ENCODE peak calls at places on chromosome 11, in five cellular contexts. F, D, J, M and Q are unnamed samples.

GRCh38 chr11:132644511-132644910 is 887.8 kb downstream of the OPCML start:
- DNase-seq in J (no peak), D (no peak), M (no peak), F (no peak), Q (no peak)

GRCh38 chr11:115961168-115962003 is 457.2 kb upstream of the CADM1 start:
- DNase-seq in D (no peak), F (no peak), J (no peak), M (no peak), Q (no peak)

GRCh38 chr11:12581923-12582322 is 92.3 kb upstream of the TEAD1 start:
- DNase-seq in J (no peak), M (peak), F (no peak), D (no peak), Q (no peak)

GRCh38 chr11:44943118-44943517 is 7.6 kb downstream of the TP53I11 start:
- DNase-seq in D (peak), F (peak), M (peak), J (no peak), Q (no peak)

GRCh38 chr11:113163291-113164030 is 150.9 kb upstream of the TTC12 start:
- DNase-seq in M (no peak), J (no peak), F (no peak), D (peak), Q (no peak)

GRCh38 chr11:27795955-27796861 is 96.0 kb upstream of the BDNF start:
- DNase-seq in M (no peak), J (no peak), F (no peak), D (no peak), Q (no peak)

GRCh38 chr11:65639623-65640482 is 2.0 kb downstream of the SIPA1 start:
- DNase-seq in J (no peak), M (no peak), F (peak), D (no peak), Q (no peak)

GRCh38 chr11:34970480-34970879 is 54.1 kb downstream of the PDHX start:
- DNase-seq in M (no peak), F (no peak), J (no peak), D (no peak), Q (no peak)

GRCh38 chr11:75474878-75475766 is 42.1 kb upstream of the KLHL35 start:
- DNase-seq in D (no peak), F (peak), J (peak), M (no peak), Q (no peak)

GRCh38 chr11:30938801-30939200 is 352.6 kb upstream of the MPPED2 start:
- DNase-seq in D (no peak), J (no peak), M (no peak), F (no peak), Q (no peak)

GRCh38 chr11:104883342-104883741 is 14.9 kb downstream of the CASP12 start:
- DNase-seq in M (no peak), F (no peak), D (no peak), J (no peak), Q (no peak)

GRCh38 chr11:114209904-114210303 is 86.3 kb upstream of the NNMT start:
- DNase-seq in F (no peak), M (peak), J (no peak), D (no peak), Q (no peak)

GRCh38 chr11:73972620-73973449 is 9.8 kb downstream of the UCP2 start:
- DNase-seq in D (no peak), F (no peak), M (no peak), J (no peak), Q (no peak)

GRCh38 chr11:121965330-121965729 is 150.7 kb downstream of the BLID start:
- DNase-seq in F (no peak), M (no peak), J (no peak), D (no peak), Q (no peak)

GRCh38 chr11:100863080-100863581 is 176.0 kb downstream of the ARHGAP42 start:
- DNase-seq in J (no peak), M (no peak), F (no peak), D (peak), Q (no peak)

GRCh38 chr11:126477526-126478275 is 122.2 kb downstream of the ST3GAL4 start:
- DNase-seq in J (no peak), D (no peak), F (peak), M (peak), Q (no peak)

GRCh38 chr11:72826942-72827480 is 12.8 kb downstream of the ATG16L2 start:
- DNase-seq in F (no peak), J (no peak), M (no peak), D (no peak), Q (peak)

GRCh38 chr11:32932196-32932595 is 39.6 kb downstream of the QSER1 start:
- DNase-seq in J (no peak), M (no peak), F (no peak), D (no peak), Q (no peak)

GRCh38 chr11:62143727-62144126 is 19.9 kb downstream of the INCENP start:
- DNase-seq in D (no peak), J (no peak), M (no peak), F (no peak), Q (no peak)

GRCh38 chr11:117445097-117445658 is 117.5 kb downstream of the CEP164 start:
- DNase-seq in J (no peak), M (no peak), D (no peak), F (no peak), Q (no peak)

GRCh38 chr11:74683941-74684481 is 47.2 kb downstream of the CHRDL2 start:
- DNase-seq in M (no peak), F (no peak), D (no peak), J (no peak), Q (no peak)

GRCh38 chr11:4025248-4025956 is 69.2 kb upstream of the RRM1 start:
- DNase-seq in J (no peak), D (no peak), M (no peak), F (no peak), Q (no peak)

GRCh38 chr11:128632151-128632791 is 44.9 kb upstream of the ETS1 start:
- DNase-seq in D (no peak), J (no peak), F (peak), M (peak), Q (no peak)

GRCh38 chr11:130201026-130201425 is 41.4 kb downstream of the ST14 start:
- DNase-seq in J (no peak), M (no peak), F (no peak), D (no peak), Q (no peak)

GRCh38 chr11:58513747-58514367 is 6.0 kb upstream of the OR5B21 start:
- DNase-seq in M (peak), F (no peak), D (no peak), J (peak), Q (no peak)

GRCh38 chr11:74069146-74070046 is 60.5 kb upstream of the UCP3 start:
- DNase-seq in M (no peak), F (no peak), D (no peak), J (no peak), Q (peak)

GRCh38 chr11:76599041-76600013 is 71.2 kb downstream of the LRRC32 start:
- DNase-seq in D (no peak), J (no peak), M (no peak), F (no peak), Q (peak)

GRCh38 chr11:97454988-97455387 is 1065.2 kb downstream of the JRKL start:
- DNase-seq in M (peak), D (no peak), F (no peak), J (no peak), Q (no peak)

GRCh38 chr11:116929393-116930090 is 92.1 kb upstream of the APOA1 start:
- DNase-seq in J (no peak), D (no peak), M (no peak), F (no peak), Q (no peak)

GRCh38 chr11:103648670-103649400 is 387.6 kb upstream of the DDI1 start:
- DNase-seq in F (no peak), D (no peak), M (no peak), J (no peak), Q (no peak)

GRCh38 chr11:116580828-116581227 is 192.0 kb downstream of the BUD13 start:
- DNase-seq in F (no peak), M (no peak), D (no peak), J (peak), Q (no peak)

GRCh38 chr11:75308986-75309385 is 42.5 kb downstream of the ARRB1 start:
- DNase-seq in F (no peak), D (no peak), J (no peak), M (no peak), Q (no peak)

GRCh38 chr11:134923441-134923840 is 511.4 kb upstream of the B3GAT1 start:
- DNase-seq in J (no peak), D (no peak), F (no peak), M (no peak), Q (no peak)

GRCh38 chr11:130522284-130522961 is 74.0 kb downstream of the ADAMTS15 start:
- DNase-seq in D (peak), M (peak), F (no peak), J (peak), Q (peak)